ENCODE peak calls at places on chromosomes 2 and 18, in six cellular contexts. U is lower lobe of right lung, R is astrocyte of the spinal cord, D is B cell, G is upper lobe of right lung, I is AG10803. M is an unnamed sample.

GRCh38 chr2:4219571-4219970 is 516.2 kb downstream of the DCDC2C start:
- DNase-seq in G (no peak), D (no peak), I (no peak), U (no peak), R (no peak), M (no peak)

GRCh38 chr2:11203480-11203879 is 48.2 kb downstream of the SLC66A3 start:
- DNase-seq in R (peak; percentile 53), U (no peak), G (no peak), D (no peak), I (peak; percentile 62), M (peak; percentile 24)

GRCh38 chr18:9861157-9861556 is 24.6 kb upstream of the TXNDC2 start:
- DNase-seq in U (no peak), G (no peak), I (no peak), D (no peak), R (no peak), M (no peak)

GRCh38 chr2:119233326-119234020 is 9.8 kb downstream of the STEAP3 start:
- DNase-seq in G (no peak), U (no peak), D (no peak), I (peak; percentile 52), R (peak; percentile 53), M (peak; percentile 67)

GRCh38 chr2:33022395-33022985 is 75.7 kb downstream of the LTBP1 start:
- DNase-seq in G (no peak), U (no peak), R (no peak), D (no peak), I (no peak), M (no peak)

GRCh38 chr2:1900736-1901135 is 156.4 kb upstream of the PXDN start:
- DNase-seq in R (no peak), G (no peak), D (no peak), I (no peak), U (no peak), M (no peak)

GRCh38 chr2:227805578-227805977 is 8.1 kb upstream of the CCL20 start:
- DNase-seq in G (peak; percentile 65), I (no peak), U (peak; percentile 58), R (no peak), D (no peak), M (no peak)

GRCh38 chr2:144801766-144802165 is 281.8 kb upstream of the ZEB2 start:
- DNase-seq in I (peak; percentile 78), D (no peak), G (no peak), U (no peak), R (peak; percentile 82), M (no peak)

GRCh38 chr2:241035142-241035817 is 36.9 kb downstream of the SNED1 start:
- DNase-seq in D (peak; percentile 74), U (no peak), G (no peak), I (no peak), R (no peak), M (no peak)

GRCh38 chr2:80185091-80185490 is 119.5 kb downstream of the LRRTM1 start:
- DNase-seq in I (no peak), U (no peak), D (no peak), G (no peak), R (no peak), M (no peak)

GRCh38 chr18:59837586-59837985 is 62.2 kb upstream of the PMAIP1 start:
- DNase-seq in I (peak; percentile 62), R (peak; percentile 66), U (no peak), D (peak; percentile 79), G (no peak), M (peak; percentile 70)

GRCh38 chr2:44956841-44957240 is 15.3 kb downstream of the SIX3 start:
- DNase-seq in U (no peak), I (peak; percentile 40), G (no peak), D (no peak), R (no peak), M (no peak)

GRCh38 chr2:44954306-44954901 is 12.9 kb downstream of the SIX3 start:
- DNase-seq in R (no peak), G (no peak), D (no peak), U (no peak), I (no peak), M (no peak)

GRCh38 chr2:44953686-44953976 is 12.1 kb downstream of the SIX3 start:
- DNase-seq in R (no peak), I (no peak), D (no peak), U (no peak), G (no peak), M (no peak)

GRCh38 chr2:44955593-44956449 is 14.3 kb downstream of the SIX3 start:
- DNase-seq in G (peak; percentile 89), D (peak; percentile 81), R (peak; percentile 59), U (peak; percentile 79), I (peak; percentile 54), M (peak; percentile 89)

GRCh38 chr2:44954902-44955592 is 13.5 kb downstream of the SIX3 start:
- DNase-seq in D (no peak), R (no peak), U (peak; percentile 30), I (no peak), G (no peak), M (no peak)
- TF ChIP-seq CTCF in D (no peak), R (no peak), U (no peak), I (no peak), G (no peak), M (no peak)

DNA sequence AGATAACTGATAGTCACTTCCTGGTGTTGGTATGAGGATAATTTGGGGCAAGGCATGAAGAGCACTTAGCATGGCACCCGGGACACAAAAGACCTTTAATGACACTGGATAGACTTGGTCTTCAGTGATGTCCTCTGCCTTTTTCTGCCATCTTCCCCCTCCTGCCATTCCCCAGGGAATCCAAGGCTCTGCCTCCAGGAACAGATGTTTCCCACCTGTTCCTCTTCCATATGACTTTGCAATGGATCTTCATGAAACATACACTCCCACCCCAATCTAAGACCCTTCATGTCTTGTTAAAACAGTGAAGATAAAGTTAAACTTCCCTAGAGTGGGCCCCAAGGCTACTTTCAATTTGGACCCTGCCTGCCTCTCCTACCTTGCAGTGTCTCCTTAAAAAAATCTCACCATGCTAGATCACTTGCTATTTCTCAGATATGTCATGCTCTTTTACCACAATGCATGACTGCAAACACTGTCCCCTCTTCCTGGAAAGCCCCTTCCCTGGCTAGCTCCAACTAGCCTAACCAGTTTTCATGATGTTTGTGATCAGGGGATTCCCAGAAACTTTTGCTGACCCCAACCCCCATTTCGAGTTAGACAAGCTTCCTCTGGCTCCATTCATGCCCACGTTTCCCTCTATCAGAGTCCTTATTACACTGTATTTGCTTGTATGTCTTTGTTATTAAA is 61.6 kb upstream of the ATL2 start:
- DNase-seq in R (no peak), D (no peak), U (no peak), I (no peak), G (no peak), M (peak; percentile 61)
- TF ChIP-seq CTCF in R (no peak), D (no peak), U (no peak), I (no peak), G (no peak), M (no peak)

DNA sequence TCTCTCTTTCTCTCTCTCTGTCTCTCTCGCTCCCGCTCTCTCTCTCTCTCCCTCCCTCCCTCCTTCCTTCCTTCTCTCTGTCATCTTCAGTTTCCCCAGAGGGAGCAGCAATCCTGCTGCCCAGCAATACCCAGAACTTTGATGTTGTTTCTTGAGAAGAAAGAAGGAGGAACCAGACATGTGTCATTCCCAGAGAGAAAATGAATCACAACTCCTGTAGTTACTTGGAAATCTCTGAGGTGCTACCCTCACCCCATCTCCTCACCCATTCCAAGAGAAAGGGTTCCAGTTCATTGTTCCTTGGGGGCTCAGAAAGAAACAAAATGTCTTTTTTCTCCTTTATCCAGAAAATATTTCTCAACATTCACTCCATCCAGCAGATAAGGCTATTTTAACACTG is 449.1 kb downstream of the TNS1 start:
- DNase-seq in I (no peak), G (no peak), D (no peak), R (no peak), U (no peak), M (no peak)
- TF ChIP-seq CTCF in I (no peak), G (no peak), D (no peak), R (no peak), U (no peak), M (no peak)

DNA sequence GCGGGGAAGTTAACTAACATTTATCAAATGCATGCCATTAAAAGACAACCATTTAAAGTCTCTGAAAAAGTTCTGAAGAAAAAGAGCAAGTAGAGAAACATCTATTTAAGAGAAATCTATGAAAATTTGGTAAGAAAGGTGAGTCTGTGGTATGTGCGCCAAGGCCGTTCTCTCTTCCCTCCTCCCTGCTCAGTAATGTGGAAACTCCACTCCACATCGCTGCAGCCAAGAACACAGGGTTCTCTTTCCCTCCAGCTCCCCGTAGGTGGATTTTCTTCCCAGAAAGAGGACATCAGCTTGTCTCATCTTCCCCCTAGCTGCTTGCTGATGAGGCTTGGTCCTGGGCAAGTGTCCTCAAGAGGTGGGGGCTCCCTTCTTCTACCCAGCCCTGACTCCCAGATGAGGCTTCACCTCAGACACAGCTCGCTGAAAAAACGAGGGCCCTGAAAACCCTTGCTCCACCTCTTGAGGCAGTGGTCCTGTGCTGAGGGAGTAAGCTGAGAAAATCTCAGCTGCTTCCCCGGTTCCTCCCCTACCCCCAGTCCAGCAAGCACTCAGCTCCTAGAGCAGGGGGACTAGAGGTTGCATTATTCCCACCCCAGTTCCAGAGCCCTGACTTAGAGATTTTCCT is 45.8 kb upstream of the PTPRM start:
- DNase-seq in G (no peak), I (no peak), D (no peak), R (no peak), U (no peak), M (no peak)
- TF ChIP-seq CTCF in G (no peak), I (no peak), D (no peak), R (no peak), U (no peak), M (no peak)

DNA sequence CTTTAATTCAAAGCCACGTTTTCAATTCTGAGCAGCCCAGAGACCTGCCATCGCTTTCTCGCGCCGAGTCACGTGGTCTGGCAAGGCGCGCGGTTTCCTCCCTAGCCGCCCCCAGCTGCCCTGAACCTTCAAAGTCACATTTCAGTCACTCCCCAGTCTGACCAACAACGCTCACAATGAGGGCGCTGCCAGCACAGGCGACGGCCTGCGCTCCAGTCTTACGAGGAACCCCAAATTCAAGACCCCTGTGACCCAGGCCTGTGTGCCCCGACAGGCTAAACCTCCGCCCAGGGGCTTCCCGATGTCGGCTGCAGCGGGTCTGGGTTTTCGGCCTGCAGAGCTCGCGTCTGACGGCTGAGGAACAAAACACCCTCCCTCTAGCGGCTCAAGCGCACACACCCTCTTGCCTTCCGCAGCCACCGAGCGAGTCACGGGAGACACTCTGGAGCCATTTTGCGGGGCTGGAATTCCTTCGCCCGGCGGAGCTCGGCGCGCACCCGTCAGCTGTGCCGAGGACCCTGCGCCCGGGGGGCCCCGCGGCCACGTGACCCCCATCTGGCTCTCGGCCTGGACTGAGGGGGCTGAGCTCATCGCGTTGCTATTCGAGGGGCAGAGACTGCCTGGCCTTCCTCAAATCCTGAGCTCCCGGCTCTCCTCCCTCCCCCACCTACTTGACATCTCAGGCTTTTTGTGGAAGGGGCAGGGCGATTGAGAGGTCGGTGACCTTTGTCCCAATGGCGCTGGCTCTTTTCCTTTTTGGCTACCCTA is 69.9 kb upstream of the ITGB6 start:
- DNase-seq in R (peak; percentile 91), G (peak; percentile 93), U (peak; percentile 89), I (peak; percentile 89), D (peak; percentile 78), M (peak; percentile 83)
- TF ChIP-seq CTCF in R (peak; percentile 69), G (peak; percentile 68), U (peak; percentile 72), I (peak; percentile 69), D (peak; percentile 71), M (peak; percentile 21)

M was measured in GM13976.